ENCODE peak calls at places on chromosomes 4 and X, in seven cellular contexts. T is astrocyte, L is PC-3, H is H9, Z is HCT116, Y is neural progenitor cell, E is GM12878. S is an unnamed sample. For H3K79me2, the result is how much of the 10 kb centered on the place peaks cover.

GRCh38 chr4:154018659-154019058 is 229.8 kb upstream of the SFRP2 start:
- DNase-seq in T (no peak), L (no peak), H (peak), Z (no peak), Y (peak), E (no peak), S (no peak)

GRCh38 chr4:9781343-9782135 is at the start of gene DRD5:
- DNase-seq in T (no peak), L (no peak), H (peak), Z (no peak), Y (peak), E (no peak), S (no peak)

GRCh38 chr4:114694770-114695169 is 96.2 kb downstream of the UGT8 start:
- DNase-seq in T (peak), L (peak), H (no peak), Z (peak), Y (peak), E (peak), S (peak)

GRCh38 chr4:114890773-114891172 is 222.6 kb downstream of the NDST4 start:
- DNase-seq in T (no peak), L (no peak), H (no peak), Z (no peak), Y (no peak), E (no peak), S (no peak)

GRCh38 chrX:80237072-80237471 is 183.2 kb upstream of the TENT5D start:
- DNase-seq in T (no peak), L (peak), H (no peak), Z (no peak), Y (peak), E (no peak), S (no peak)

GRCh38 chr4:2259036-2259540 is 2.8 kb downstream of the MXD4 start:
- DNase-seq in T (no peak), L (no peak), H (no peak), Z (no peak), Y (no peak), E (no peak), S (no peak)

GRCh38 chr4:25787891-25788331 is 74.9 kb downstream of the SEL1L3 start:
- DNase-seq in T (peak), L (no peak), H (no peak), Z (no peak), Y (no peak), E (no peak), S (no peak)

GRCh38 chr4:155978810-155979209 is 25.1 kb upstream of the CTSO start:
- DNase-seq in T (no peak), L (no peak), H (no peak), Z (no peak), Y (no peak), E (no peak), S (no peak)

GRCh38 chrX:104118765-104119164 is 6.4 kb downstream of the ZCCHC18 start:
- DNase-seq in T (no peak), L (no peak), H (no peak), Z (no peak), Y (no peak), E (no peak), S (no peak)

GRCh38 chr4:88008133-88008621 is 742 bp downstream of the PKD2 start:
- DNase-seq in T (peak), L (peak), H (peak), Z (no peak), Y (peak), E (no peak), S (peak)

GRCh38 chrX:120664081-120664480 is 34.2 kb upstream of the C1GALT1C1 start:
- DNase-seq in T (no peak), L (peak), H (no peak), Z (peak), Y (no peak), E (no peak), S (peak)

GRCh38 chr4:181796502-181796901 is 446.7 kb upstream of the TENM3 start:
- DNase-seq in T (peak), L (no peak), H (no peak), Z (no peak), Y (no peak), E (no peak), S (no peak)

GRCh38 chr4:150572704-150573504 is 9.0 kb upstream of the MAB21L2 start:
- DNase-seq in T (no peak), L (no peak), H (no peak), Z (no peak), Y (no peak), E (peak), S (no peak)

GRCh38 chr4:154583677-154584076 is 6.9 kb downstream of the FGA start:
- DNase-seq in T (no peak), L (no peak), H (no peak), Z (no peak), Y (no peak), E (no peak), S (no peak)

GRCh38 chrX:68833448-68833805 is 4.6 kb downstream of the EFNB1 start:
- DNase-seq in T (no peak), L (no peak), H (peak), Z (no peak), Y (no peak), E (no peak), S (no peak)

GRCh38 chr4:18689308-18689915 is 667.9 kb upstream of the LCORL start:
- DNase-seq in T (peak), L (peak), H (peak), Z (peak), Y (peak), E (no peak), S (peak)

GRCh38 chrX:91122141-91122540 is 312.5 kb upstream of the PABPC5 start:
- DNase-seq in T (no peak), L (no peak), H (no peak), Z (no peak), Y (no peak), E (no peak), S (no peak)

GRCh38 chrX:119391279-119391678 is 7.9 kb upstream of the SLC25A43 start:
- DNase-seq in T (no peak), L (peak), H (no peak), Z (peak), Y (no peak), E (no peak), S (peak)

GRCh38 chrX:26328610-26329319 is 112.8 kb downstream of the MAGEB5 start:
- DNase-seq in T (no peak), L (no peak), H (no peak), Z (no peak), Y (no peak), E (no peak), S (no peak)

GRCh38 chr4:134567461-134567860 is 365.9 kb upstream of the PABPC4L start:
- DNase-seq in T (no peak), L (no peak), H (no peak), Z (no peak), Y (no peak), E (no peak), S (no peak)

GRCh38 chr4:987689-988513 is 1.1 kb downstream of the IDUA start:
- DNase-seq in T (no peak), L (no peak), H (no peak), Z (no peak), Y (no peak), E (no peak), S (no peak)

GRCh38 chr4:80989921-80990544 is 40.5 kb upstream of the BMP3 start:
- DNase-seq in T (peak), L (peak), H (no peak), Z (peak), Y (peak), E (peak), S (peak)

GRCh38 chr4:72448231-72448630 is 120.8 kb downstream of the ADAMTS3 start:
- DNase-seq in T (no peak), L (peak), H (no peak), Z (no peak), Y (no peak), E (no peak), S (no peak)

GRCh38 chr4:89598602-89599001 is 238.4 kb downstream of the SNCA start:
- DNase-seq in T (no peak), L (peak), H (no peak), Z (peak), Y (peak), E (no peak), S (no peak)

GRCh38 chr4:48173055-48173991 is 39.3 kb upstream of the TXK start:
- DNase-seq in T (peak), L (peak), H (peak), Z (peak), Y (peak), E (peak), S (no peak)

GRCh38 chr4:128463006-128463405 is 175.4 kb upstream of the PGRMC2 start:
- DNase-seq in T (no peak), L (no peak), H (no peak), Z (no peak), Y (no peak), E (no peak), S (no peak)

GRCh38 chrX:17380221-17380620 is 5.2 kb downstream of the NHS start:
- DNase-seq in T (no peak), L (no peak), H (no peak), Z (no peak), Y (no peak), E (no peak), S (no peak)

GRCh38 chr4:94214703-94215360 is 7.2 kb downstream of the SMARCAD1 start:
- DNase-seq in T (no peak), L (no peak), H (no peak), Z (no peak), Y (no peak), E (no peak), S (no peak)

GRCh38 chrX:132488819-132489255 is at the start of gene MBNL3:
- DNase-seq in T (peak), L (peak), H (peak), Z (no peak), Y (peak), E (no peak), S (peak)

GRCh38 chr4:10095296-10095991 is 21.2 kb downstream of the WDR1 start:
- DNase-seq in T (no peak), L (peak), H (no peak), Z (no peak), Y (no peak), E (no peak), S (peak)

GRCh38 chrX:31679861-31680260 is 608.0 kb upstream of the FTHL17 start:
- DNase-seq in T (no peak), L (no peak), H (no peak), Z (no peak), Y (no peak), E (no peak), S (no peak)

GRCh38 chrX:42615161-42615563 is 162.8 kb downstream of the PPP1R2C start:
- DNase-seq in T (no peak), L (peak), H (peak), Z (peak), Y (peak), E (no peak), S (no peak)

GRCh38 chr4:86319390-86319789 is 40.5 kb downstream of the MAPK10 start:
- DNase-seq in T (no peak), L (no peak), H (no peak), Z (no peak), Y (no peak), E (no peak), S (no peak)

GRCh38 chr4:948101-948935 is 16.1 kb downstream of the TMEM175 start:
- DNase-seq in T (no peak), L (no peak), H (no peak), Z (no peak), Y (no peak), E (no peak), S (no peak)

GRCh38 chr4:185272232-185272631 is 62.8 kb downstream of the SNX25 start:
- DNase-seq in T (no peak), L (no peak), H (no peak), Z (no peak), Y (no peak), E (no peak), S (no peak)

GRCh38 chrX:10676239-10676971 is 56.0 kb upstream of the MID1 start:
- DNase-seq in T (no peak), L (no peak), H (peak), Z (no peak), Y (peak), E (no peak), S (no peak)

GRCh38 chr4:182189107-182189878 is 53.9 kb upstream of the TENM3 start:
- DNase-seq in T (peak), L (peak), H (no peak), Z (no peak), Y (no peak), E (no peak), S (no peak)

GRCh38 chrX:108018659-108019381 is 26.0 kb upstream of the VSIG1 start:
- DNase-seq in T (no peak), L (peak), H (no peak), Z (no peak), Y (no peak), E (no peak), S (peak)

GRCh38 chr4:107838138-107838618 is 13.4 kb downstream of the SGMS2 start:
- DNase-seq in T (no peak), L (no peak), H (no peak), Z (no peak), Y (no peak), E (no peak), S (no peak)
- H3K79me2 ChIP-seq in T (half or more), L (under half), H (under half), Z (half or more), Y (under half), E (under half), S (under half)

GRCh38 chr4:112127048-112127637 is 18.1 kb upstream of the FAM241A start:
- DNase-seq in T (peak), L (no peak), H (no peak), Z (no peak), Y (no peak), E (no peak), S (no peak)
- H2AFZ ChIP-seq in T (peak), L (peak), H (no peak), Z (no peak), Y (peak), E (no peak), S (no peak)

GRCh38 chr4:139314047-139314800 is 11.9 kb upstream of the NDUFC1 start:
- DNase-seq in T (no peak), L (no peak), H (no peak), Z (no peak), Y (peak), E (no peak), S (no peak)

GRCh38 chr4:139315221-139315675 is 13.0 kb upstream of the NDUFC1 start:
- DNase-seq in T (no peak), L (no peak), H (no peak), Z (no peak), Y (peak), E (peak), S (no peak)

GRCh38 chr4:139319571-139319970 is 17.3 kb upstream of the NDUFC1 start:
- DNase-seq in T (no peak), L (no peak), H (no peak), Z (no peak), Y (no peak), E (no peak), S (peak)

GRCh38 chr4:139317635-139318034 is 15.4 kb upstream of the NDUFC1 start:
- DNase-seq in T (no peak), L (no peak), H (no peak), Z (no peak), Y (no peak), E (no peak), S (no peak)

GRCh38 chr4:139316733-139317132 is 14.5 kb upstream of the NDUFC1 start:
- DNase-seq in T (no peak), L (no peak), H (no peak), Z (no peak), Y (no peak), E (no peak), S (no peak)
- H3K79me2 ChIP-seq in T (half or more), L (half or more), H (half or more), Z (half or more), Y (half or more), E (half or more), S (half or more)

GRCh38 chrX:54641530-54641929 is 111.5 kb downstream of the GNL3L start:
- DNase-seq in T (no peak), L (peak), H (peak), Z (no peak), Y (no peak), E (no peak), S (no peak)

GRCh38 chrX:54639346-54640102 is 109.5 kb downstream of the GNL3L start:
- DNase-seq in T (peak), L (peak), H (peak), Z (peak), Y (peak), E (peak), S (peak)

GRCh38 chrX:54640103-54640428 is 110.0 kb downstream of the GNL3L start:
- DNase-seq in T (no peak), L (no peak), H (no peak), Z (no peak), Y (no peak), E (no peak), S (no peak)

GRCh38 chrX:54639018-54639345 is 109.0 kb downstream of the GNL3L start:
- DNase-seq in T (no peak), L (no peak), H (no peak), Z (no peak), Y (no peak), E (no peak), S (no peak)

GRCh38 chrX:54640721-54641120 is 110.7 kb downstream of the GNL3L start:
- DNase-seq in T (no peak), L (peak), H (no peak), Z (no peak), Y (no peak), E (no peak), S (no peak)
- H2AFZ ChIP-seq in T (no peak), L (no peak), H (no peak), Z (no peak), Y (no peak), E (no peak), S (peak)

S was measured in MM.1S.